ENCODE peak calls at places on chromosome X, in ten cellular contexts. D, F, C, I, K, T, E, R, A and U are unnamed samples.

GRCh38 chrX:3548743-3549441 is 164.6 kb downstream of the PRKX start:
- DNase-seq in D (peak; percentile 87), F (no peak), C (no peak), I (no peak), K (no peak), T (no peak), E (peak; percentile 72), R (no peak), A (no peak), U (no peak)

GRCh38 chrX:102835504-102836146 is 101.4 kb upstream of the RAB40AL start:
- DNase-seq in D (no peak), F (no peak), C (no peak), I (no peak), K (no peak), T (no peak), E (peak; percentile 46), R (peak; percentile 22), A (no peak), U (peak; percentile 22)

GRCh38 chrX:131308980-131309379 is 19.9 kb upstream of the IGSF1 start:
- DNase-seq in D (no peak), F (no peak), C (no peak), I (no peak), K (no peak), T (no peak), E (no peak), R (no peak), A (no peak), U (no peak)

GRCh38 chrX:20320461-20321159 is 53.9 kb upstream of the RPS6KA3 start:
- DNase-seq in D (no peak), F (peak; percentile 2), C (no peak), I (no peak), K (peak; percentile 23), T (peak; percentile 54), E (no peak), R (no peak), A (peak; percentile 44), U (no peak)

GRCh38 chrX:131746491-131746968 is 202.7 kb downstream of the OR13H1 start:
- DNase-seq in D (no peak), F (no peak), C (no peak), I (no peak), K (peak; percentile 86), T (peak; percentile 87), E (peak; percentile 88), R (peak; percentile 23), A (no peak), U (peak; percentile 89)

GRCh38 chrX:120671963-120672362 is 42.1 kb upstream of the C1GALT1C1 start:
- DNase-seq in D (no peak), F (no peak), C (no peak), I (no peak), K (no peak), T (no peak), E (no peak), R (no peak), A (no peak), U (no peak)

GRCh38 chrX:16687514-16687913 is 25.0 kb downstream of the CTPS2 start:
- DNase-seq in D (no peak), F (no peak), C (no peak), I (no peak), K (no peak), T (no peak), E (no peak), R (no peak), A (no peak), U (no peak)

GRCh38 chrX:65741823-65742222 is 74.4 kb downstream of the MSN start:
- DNase-seq in D (no peak), F (no peak), C (no peak), I (no peak), K (no peak), T (no peak), E (no peak), R (no peak), A (no peak), U (no peak)

GRCh38 chrX:153519569-153520285 is 2.3 kb downstream of the ATP2B3 start:
- DNase-seq in D (no peak), F (no peak), C (no peak), I (no peak), K (no peak), T (no peak), E (no peak), R (no peak), A (no peak), U (no peak)

GRCh38 chrX:110146521-110146920 is 143.6 kb downstream of the TMEM164 start:
- DNase-seq in D (no peak), F (peak; percentile 17), C (peak; percentile 3), I (no peak), K (no peak), T (no peak), E (peak; percentile 44), R (peak; percentile 53), A (no peak), U (peak; percentile 63)

GRCh38 chrX:19514791-19515614 is at the start of gene MAP3K15:
- DNase-seq in D (no peak), F (peak; percentile 12), C (no peak), I (no peak), K (peak; percentile 31), T (no peak), E (no peak), R (peak; percentile 59), A (no peak), U (peak; percentile 33)

GRCh38 chrX:20432048-20432447 is 165.3 kb upstream of the RPS6KA3 start:
- DNase-seq in D (no peak), F (no peak), C (no peak), I (no peak), K (no peak), T (no peak), E (peak; percentile 54), R (no peak), A (no peak), U (no peak)

GRCh38 chrX:39157796-39158195 is 356.5 kb downstream of the MID1IP1 start:
- DNase-seq in D (no peak), F (no peak), C (no peak), I (no peak), K (no peak), T (no peak), E (peak; percentile 6), R (no peak), A (no peak), U (no peak)

GRCh38 chrX:123481908-123482873 is 250.7 kb downstream of the THOC2 start:
- DNase-seq in D (peak; percentile 23), F (no peak), C (no peak), I (no peak), K (no peak), T (no peak), E (peak; percentile 27), R (no peak), A (no peak), U (no peak)